ENCODE peak calls at places on chromosomes 7 and 10, in nine cellular contexts. Z is brain microvascular endothelial cell; V is NCI-H1694 treated with DMSO at 0.1 percent for 48 hours; J is NCI-H446 treated with DMSO at 0.1 percent for 48 hours; R is activated T-cell treated with anti-CD3 and anti-CD28 coated beads, Interleukin-2, amount 50 U/mL, for 4 hours; Y is GM19239; M is body of pancreas; X is left cardiac atrium; S is left ventricle myocardium superior. Q is an unnamed sample.

GRCh38 chr10:100739516-100740368 is 5.6 kb upstream of the PAX2 start:
- DNase-seq in S (no peak), R (no peak), X (no peak), J (no peak), Z (no peak), V (no peak), M (no peak), Y (no peak), Q (no peak)

GRCh38 chr7:150874401-150875198 is 22.3 kb downstream of the AOC1 start:
- DNase-seq in Z (no peak), Y (no peak), M (no peak), S (no peak), J (no peak), V (no peak), R (no peak), X (no peak), Q (no peak)

GRCh38 chr10:5071411-5072198 is 22.6 kb upstream of the AKR1C3 start:
- DNase-seq in R (no peak), V (no peak), J (no peak), M (peak), S (peak), Z (peak), X (peak), Y (no peak), Q (no peak)

GRCh38 chr7:157337316-157338149 is 729 bp downstream of the DNAJB6 start:
- DNase-seq in J (no peak), X (peak), R (peak), V (no peak), Y (peak), Z (peak), M (peak), S (peak), Q (peak)

GRCh38 chr7:117322741-117323584 is at the start of gene WNT2:
- DNase-seq in J (no peak), V (peak), Z (no peak), S (no peak), R (no peak), M (no peak), X (no peak), Y (no peak), Q (peak)

GRCh38 chr10:28215930-28216329 is 86.9 kb downstream of the MPP7 start:
- DNase-seq in J (no peak), S (no peak), Z (no peak), Y (no peak), R (no peak), V (no peak), M (peak), X (no peak), Q (no peak)

GRCh38 chr7:44375236-44375699 is 49.9 kb upstream of the CAMK2B start:
- DNase-seq in Y (no peak), S (peak), M (no peak), J (no peak), R (no peak), V (no peak), X (peak), Z (no peak), Q (no peak)

GRCh38 chr10:131890276-131891195 is 10.3 kb upstream of the PPP2R2D start:
- DNase-seq in J (no peak), Y (no peak), R (no peak), V (no peak), M (no peak), X (no peak), Z (no peak), S (no peak), Q (no peak)

GRCh38 chr10:62718585-62718984 is 85.9 kb upstream of the ADO start:
- DNase-seq in V (no peak), S (no peak), M (no peak), R (no peak), Y (no peak), X (no peak), Z (no peak), J (no peak), Q (no peak)

GRCh38 chr10:121637437-121637836 is 39.2 kb upstream of the FGFR2 start:
- DNase-seq in Y (no peak), R (no peak), Z (no peak), X (no peak), S (no peak), M (no peak), J (no peak), V (no peak), Q (no peak)

GRCh38 chr7:84362360-84362759 is 167.8 kb upstream of the SEMA3A start:
- DNase-seq in M (no peak), X (no peak), S (no peak), V (no peak), J (no peak), R (no peak), Y (no peak), Z (no peak), Q (no peak)

GRCh38 chr10:60124536-60124935 is 218.2 kb upstream of the CCDC6 start:
- DNase-seq in V (no peak), X (no peak), Y (no peak), Z (no peak), S (no peak), J (no peak), R (no peak), M (no peak), Q (no peak)

GRCh38 chr7:108310351-108310750 is 145.9 kb downstream of the NRCAM start:
- DNase-seq in R (no peak), V (no peak), M (no peak), Y (no peak), Z (peak), X (no peak), J (no peak), S (no peak), Q (no peak)

GRCh38 chr10:80199828-80200227 is 5.5 kb downstream of the ANXA11 start:
- DNase-seq in Z (peak), R (no peak), Y (no peak), J (no peak), M (no peak), S (no peak), V (peak), X (peak), Q (no peak)

Q was measured in T-helper 2 cell.